ENCODE peak calls at places on chromosomes 5 and 9, in five cellular contexts. One of them, this sample, is unnamed.

GRCh38 chr5:160181965-160182622 is 47.2 kb upstream of the FABP6 start:
- DNase-seq in A549: no peak
- DNase-seq in SK-N-SH: no peak
- DNase-seq in nephron progenitor cell: no peak
- DNase-seq in activated CD4-positive, alpha-beta memory T cell treated with anti-CD3 and anti-CD28 coated beads for 36 hours: no peak
- DNase-seq in this sample: no peak

GRCh38 chr5:169018980-169019379 is 282.0 kb downstream of the SLIT3 start:
- DNase-seq in A549: no peak
- DNase-seq in SK-N-SH: no peak
- DNase-seq in nephron progenitor cell: no peak
- DNase-seq in activated CD4-positive, alpha-beta memory T cell treated with anti-CD3 and anti-CD28 coated beads for 36 hours: no peak
- DNase-seq in this sample: no peak

GRCh38 chr9:35914307-35914807 is 5.1 kb downstream of the SPAAR start:
- DNase-seq in A549: peak
- DNase-seq in SK-N-SH: peak
- DNase-seq in nephron progenitor cell: peak
- DNase-seq in activated CD4-positive, alpha-beta memory T cell treated with anti-CD3 and anti-CD28 coated beads for 36 hours: peak
- DNase-seq in this sample: no peak

GRCh38 chr9:110143969-110144545 is 63.9 kb downstream of the C9orf152 start:
- DNase-seq in A549: no peak
- DNase-seq in SK-N-SH: no peak
- DNase-seq in nephron progenitor cell: no peak
- DNase-seq in activated CD4-positive, alpha-beta memory T cell treated with anti-CD3 and anti-CD28 coated beads for 36 hours: peak
- DNase-seq in this sample: no peak

GRCh38 chr9:34027845-34028574 is 20.7 kb downstream of the UBAP2 start:
- DNase-seq in A549: no peak
- DNase-seq in SK-N-SH: no peak
- DNase-seq in nephron progenitor cell: no peak
- DNase-seq in activated CD4-positive, alpha-beta memory T cell treated with anti-CD3 and anti-CD28 coated beads for 36 hours: no peak
- DNase-seq in this sample: no peak

GRCh38 chr9:109315889-109316640 is 4.8 kb downstream of the EPB41L4B start:
- DNase-seq in A549: peak
- DNase-seq in SK-N-SH: no peak
- DNase-seq in nephron progenitor cell: no peak
- DNase-seq in activated CD4-positive, alpha-beta memory T cell treated with anti-CD3 and anti-CD28 coated beads for 36 hours: no peak
- DNase-seq in this sample: no peak

GRCh38 chr9:134268308-134268724 is 57.9 kb upstream of the RXRA start:
- DNase-seq in A549: no peak
- DNase-seq in SK-N-SH: no peak
- DNase-seq in nephron progenitor cell: no peak
- DNase-seq in activated CD4-positive, alpha-beta memory T cell treated with anti-CD3 and anti-CD28 coated beads for 36 hours: no peak
- DNase-seq in this sample: no peak

GRCh38 chr5:157076558-157076957 is 17.6 kb upstream of the HAVCR1 start:
- DNase-seq in A549: peak
- DNase-seq in SK-N-SH: no peak
- DNase-seq in nephron progenitor cell: no peak
- DNase-seq in activated CD4-positive, alpha-beta memory T cell treated with anti-CD3 and anti-CD28 coated beads for 36 hours: peak
- DNase-seq in this sample: no peak